ENCODE peak calls at places on chromosomes 2 and 18, in nine cellular contexts. One of them, this sample, is unnamed.

GRCh38 chr2:96540136-96540535 is 3.6 kb downstream of the ARID5A start:
- DNase-seq in GF-D8: no peak
- DNase-seq in mesenteric fat pad: no peak
- DNase-seq in AG10803: peak
- DNase-seq in cardiac septum: no peak
- DNase-seq in GM12865: no peak
- DNase-seq in NCI-H1105 treated with DMSO at 0.1 percent for 48 hours: no peak
- DNase-seq in pancreas: no peak
- DNase-seq in NCI-H146: no peak
- DNase-seq in this sample: no peak

GRCh38 chr2:20608666-20609348 is 42.1 kb downstream of the HS1BP3 start:
- DNase-seq in GF-D8: no peak
- DNase-seq in mesenteric fat pad: peak
- DNase-seq in AG10803: no peak
- DNase-seq in cardiac septum: peak
- DNase-seq in GM12865: no peak
- DNase-seq in NCI-H1105 treated with DMSO at 0.1 percent for 48 hours: no peak
- DNase-seq in pancreas: peak
- DNase-seq in NCI-H146: no peak
- DNase-seq in this sample: no peak

GRCh38 chr18:26268454-26268853 is 42.2 kb downstream of the TAF4B start:
- DNase-seq in GF-D8: no peak
- DNase-seq in mesenteric fat pad: no peak
- DNase-seq in AG10803: no peak
- DNase-seq in cardiac septum: no peak
- DNase-seq in GM12865: no peak
- DNase-seq in NCI-H1105 treated with DMSO at 0.1 percent for 48 hours: no peak
- DNase-seq in pancreas: no peak
- DNase-seq in NCI-H146: no peak
- DNase-seq in this sample: no peak

GRCh38 chr2:203951366-203951902 is 14.9 kb downstream of the ICOS start:
- DNase-seq in GF-D8: no peak
- DNase-seq in mesenteric fat pad: no peak
- DNase-seq in AG10803: no peak
- DNase-seq in cardiac septum: no peak
- DNase-seq in GM12865: no peak
- DNase-seq in NCI-H1105 treated with DMSO at 0.1 percent for 48 hours: no peak
- DNase-seq in pancreas: no peak
- DNase-seq in NCI-H146: no peak
- DNase-seq in this sample: no peak

GRCh38 chr18:21167641-21168372 is 56.2 kb upstream of the ROCK1 start:
- DNase-seq in GF-D8: no peak
- DNase-seq in mesenteric fat pad: no peak
- DNase-seq in AG10803: no peak
- DNase-seq in cardiac septum: no peak
- DNase-seq in GM12865: peak
- DNase-seq in NCI-H1105 treated with DMSO at 0.1 percent for 48 hours: peak
- DNase-seq in pancreas: no peak
- DNase-seq in NCI-H146: peak
- DNase-seq in this sample: no peak

GRCh38 chr2:39059366-39059952 is 61.4 kb downstream of the SOS1 start:
- DNase-seq in GF-D8: peak
- DNase-seq in mesenteric fat pad: no peak
- DNase-seq in AG10803: peak
- DNase-seq in cardiac septum: no peak
- DNase-seq in GM12865: peak
- DNase-seq in NCI-H1105 treated with DMSO at 0.1 percent for 48 hours: peak
- DNase-seq in pancreas: no peak
- DNase-seq in NCI-H146: peak
- DNase-seq in this sample: no peak

GRCh38 chr2:234986866-234987720 is 35.3 kb downstream of the SH3BP4 start:
- DNase-seq in GF-D8: no peak
- DNase-seq in mesenteric fat pad: no peak
- DNase-seq in AG10803: no peak
- DNase-seq in cardiac septum: no peak
- DNase-seq in GM12865: no peak
- DNase-seq in NCI-H1105 treated with DMSO at 0.1 percent for 48 hours: no peak
- DNase-seq in pancreas: no peak
- DNase-seq in NCI-H146: no peak
- DNase-seq in this sample: no peak

GRCh38 chr2:237597680-237598145 is 7.2 kb upstream of the RAB17 start:
- DNase-seq in GF-D8: no peak
- DNase-seq in mesenteric fat pad: no peak
- DNase-seq in AG10803: no peak
- DNase-seq in cardiac septum: no peak
- DNase-seq in GM12865: no peak
- DNase-seq in NCI-H1105 treated with DMSO at 0.1 percent for 48 hours: no peak
- DNase-seq in pancreas: no peak
- DNase-seq in NCI-H146: no peak
- DNase-seq in this sample: no peak

GRCh38 chr2:196925768-196926561 is 542 bp downstream of the PGAP1 start:
- DNase-seq in GF-D8: no peak
- DNase-seq in mesenteric fat pad: no peak
- DNase-seq in AG10803: peak
- DNase-seq in cardiac septum: no peak
- DNase-seq in GM12865: peak
- DNase-seq in NCI-H1105 treated with DMSO at 0.1 percent for 48 hours: peak
- DNase-seq in pancreas: peak
- DNase-seq in NCI-H146: peak
- DNase-seq in this sample: peak

GRCh38 chr2:210955591-210955990 is 399.2 kb downstream of the CPS1 start:
- DNase-seq in GF-D8: no peak
- DNase-seq in mesenteric fat pad: no peak
- DNase-seq in AG10803: no peak
- DNase-seq in cardiac septum: no peak
- DNase-seq in GM12865: no peak
- DNase-seq in NCI-H1105 treated with DMSO at 0.1 percent for 48 hours: no peak
- DNase-seq in pancreas: no peak
- DNase-seq in NCI-H146: no peak
- DNase-seq in this sample: no peak

GRCh38 chr2:222835142-222835822 is 25.6 kb upstream of the ACSL3 start:
- DNase-seq in GF-D8: no peak
- DNase-seq in mesenteric fat pad: no peak
- DNase-seq in AG10803: no peak
- DNase-seq in cardiac septum: no peak
- DNase-seq in GM12865: no peak
- DNase-seq in NCI-H1105 treated with DMSO at 0.1 percent for 48 hours: peak
- DNase-seq in pancreas: no peak
- DNase-seq in NCI-H146: no peak
- DNase-seq in this sample: no peak

GRCh38 chr2:190696792-190697398 is 48.0 kb downstream of the NAB1 start:
- DNase-seq in GF-D8: no peak
- DNase-seq in mesenteric fat pad: no peak
- DNase-seq in AG10803: no peak
- DNase-seq in cardiac septum: no peak
- DNase-seq in GM12865: no peak
- DNase-seq in NCI-H1105 treated with DMSO at 0.1 percent for 48 hours: no peak
- DNase-seq in pancreas: no peak
- DNase-seq in NCI-H146: no peak
- DNase-seq in this sample: no peak

This sample was measured in hippocampal formation.